ENCODE peak calls at places on chromosomes 16 and 17, in eight cellular contexts. W, I, Z, U, X, O, B and S are unnamed samples.

GRCh38 chr16:88376053-88376834 is 6.5 kb upstream of the ZNF469 start:
- DNase-seq in X (no peak), W (no peak), I (no peak), U (peak), O (no peak), B (no peak), Z (no peak), S (no peak)

GRCh38 chr17:5299383-5299782 is 17.3 kb downstream of the RABEP1 start:
- DNase-seq in B (no peak), U (no peak), Z (no peak), I (no peak), X (no peak), O (no peak), W (no peak), S (no peak)

GRCh38 chr16:27402964-27403600 is 1.1 kb downstream of the IL21R start:
- DNase-seq in B (no peak), O (no peak), X (no peak), I (no peak), U (no peak), Z (no peak), W (no peak), S (no peak)

GRCh38 chr17:37830151-37830993 is 85.5 kb upstream of the HNF1B start:
- DNase-seq in U (no peak), O (no peak), W (no peak), X (no peak), B (no peak), Z (no peak), I (no peak), S (peak)

GRCh38 chr16:30503403-30504296 is 22.7 kb downstream of the ZNF768 start:
- DNase-seq in B (no peak), U (no peak), Z (no peak), X (no peak), O (no peak), W (no peak), I (no peak), S (no peak)

GRCh38 chr17:2418572-2418971 is 17.7 kb upstream of the MNT start:
- DNase-seq in U (no peak), X (no peak), B (no peak), W (no peak), Z (no peak), I (no peak), O (no peak), S (no peak)

GRCh38 chr16:26413780-26414179 is 652.9 kb upstream of the C16orf82 start:
- DNase-seq in W (no peak), X (no peak), O (no peak), Z (no peak), B (no peak), U (no peak), I (no peak), S (no peak)

GRCh38 chr17:47624727-47625068 is 25.0 kb upstream of the KPNB1 start:
- DNase-seq in W (no peak), O (no peak), Z (no peak), B (no peak), X (no peak), I (no peak), U (no peak), S (no peak)

GRCh38 chr17:72660274-72661092 is 432.0 kb downstream of the SLC39A11 start:
- DNase-seq in O (no peak), U (no peak), W (no peak), Z (no peak), B (no peak), X (no peak), I (no peak), S (no peak)

GRCh38 chr17:42422412-42422957 is 571 bp downstream of the CAVIN1 start:
- DNase-seq in I (no peak), Z (peak), B (no peak), U (no peak), X (no peak), O (peak), W (peak), S (no peak)

GRCh38 chr17:50560931-50561750 is 626 bp downstream of the CACNA1G start:
- DNase-seq in O (no peak), W (no peak), X (no peak), B (no peak), U (no peak), Z (no peak), I (no peak), S (no peak)

GRCh38 chr17:17186551-17187505 is 19.3 kb downstream of the PLD6 start:
- DNase-seq in U (no peak), W (no peak), B (no peak), O (no peak), I (no peak), Z (no peak), X (no peak), S (no peak)

GRCh38 chr16:67750466-67750865 is 31.4 kb upstream of the GFOD2 start:
- DNase-seq in W (no peak), U (no peak), B (no peak), Z (no peak), O (no peak), I (no peak), X (no peak), S (no peak)

GRCh38 chr16:5854027-5854426 is 756.4 kb upstream of the EEF2KMT start:
- DNase-seq in X (no peak), U (no peak), Z (no peak), I (no peak), B (no peak), O (no peak), W (no peak), S (no peak)

GRCh38 chr16:25568991-25569390 is 122.8 kb upstream of the HS3ST4 start:
- DNase-seq in B (no peak), U (no peak), X (no peak), W (no peak), O (no peak), Z (no peak), I (no peak), S (no peak)

GRCh38 chr16:985237-985636 is 3.7 kb downstream of the SOX8 start:
- DNase-seq in X (no peak), Z (no peak), U (no peak), I (no peak), O (no peak), W (no peak), B (no peak), S (no peak)

GRCh38 chr17:77465358-77466041 is 324.7 kb downstream of the SEC14L1 start:
- DNase-seq in B (peak), U (no peak), W (peak), I (no peak), O (no peak), Z (peak), X (no peak), S (no peak)

GRCh38 chr16:81866820-81867440 is 87.8 kb downstream of the PLCG2 start:
- DNase-seq in O (no peak), B (no peak), X (no peak), U (no peak), W (peak), Z (no peak), I (no peak), S (no peak)

GRCh38 chr17:80671823-80672105 is 127.1 kb downstream of the RPTOR start:
- DNase-seq in X (no peak), U (no peak), I (no peak), B (no peak), W (no peak), O (no peak), Z (no peak), S (no peak)

GRCh38 chr16:12330977-12331376 is 354.4 kb downstream of the SNX29 start:
- DNase-seq in O (no peak), I (no peak), W (no peak), X (no peak), Z (no peak), U (no peak), B (no peak), S (no peak)

GRCh38 chr17:65743313-65743665 is 181.8 kb upstream of the AXIN2 start:
- DNase-seq in W (no peak), I (no peak), U (no peak), O (no peak), X (no peak), B (no peak), Z (no peak), S (no peak)

GRCh38 chr16:84689126-84689525 is 10.7 kb upstream of the USP10 start:
- DNase-seq in Z (no peak), X (no peak), B (no peak), O (no peak), U (no peak), W (no peak), I (no peak), S (no peak)